ENCODE peak calls at places on chromosomes 6 and 20, in eight cellular contexts. D, T, M, E, H, K, Z and B are unnamed samples.

GRCh38 chr20:51463560-51463959 is 79.0 kb downstream of the NFATC2 start:
- DNase-seq in H (no peak), E (no peak), K (no peak), M (no peak), Z (no peak), D (no peak), T (no peak), B (no peak)

GRCh38 chr6:79687759-79688158 is 56.6 kb downstream of the SH3BGRL2 start:
- DNase-seq in D (no peak), T (no peak), Z (no peak), K (no peak), H (no peak), M (no peak), E (peak), B (no peak)

GRCh38 chr20:9409981-9410380 is 104.4 kb upstream of the LAMP5 start:
- DNase-seq in H (no peak), Z (no peak), K (no peak), M (no peak), T (no peak), D (no peak), E (no peak), B (no peak)

GRCh38 chr20:14992071-14992654 is 654.8 kb upstream of the FLRT3 start:
- DNase-seq in E (no peak), K (no peak), D (no peak), T (no peak), M (no peak), H (no peak), Z (no peak), B (no peak)

GRCh38 chr6:36848658-36849441 is 9.6 kb upstream of the CPNE5 start:
- DNase-seq in K (no peak), E (peak), M (peak), T (no peak), Z (no peak), D (peak), H (peak), B (no peak)

GRCh38 chr20:35303735-35304431 is 11.7 kb upstream of the FAM83C start:
- DNase-seq in T (peak), Z (peak), E (peak), M (peak), D (peak), K (peak), H (peak), B (peak)

GRCh38 chr20:59985864-59986263 is 27.6 kb downstream of the CDH26 start:
- DNase-seq in H (no peak), K (no peak), E (no peak), M (no peak), T (no peak), Z (no peak), D (no peak), B (no peak)

GRCh38 chr6:127690092-127690491 is 113.1 kb downstream of the C6orf58 start:
- DNase-seq in K (no peak), Z (no peak), D (no peak), E (no peak), H (no peak), M (no peak), T (no peak), B (no peak)

GRCh38 chr6:134750669-134751068 is 199.2 kb downstream of the ALDH8A1 start:
- DNase-seq in M (no peak), T (no peak), Z (no peak), K (no peak), H (no peak), D (no peak), E (no peak), B (no peak)

GRCh38 chr6:81875776-81876293 is 123.4 kb upstream of the TENT5A start:
- DNase-seq in M (no peak), D (no peak), E (no peak), K (no peak), Z (no peak), H (no peak), T (no peak), B (no peak)

GRCh38 chr20:46458891-46459750 is 52.7 kb upstream of the ELMO2 start:
- DNase-seq in H (no peak), E (peak), K (peak), T (no peak), M (peak), Z (no peak), D (peak), B (no peak)

GRCh38 chr20:17680128-17680835 is 1.8 kb downstream of the RRBP1 start:
- DNase-seq in Z (no peak), D (no peak), H (peak), E (peak), T (no peak), M (peak), K (no peak), B (no peak)

GRCh38 chr6:99093781-99094180 is 146.0 kb upstream of the FBXL4 start:
- DNase-seq in K (no peak), M (no peak), Z (no peak), H (no peak), T (no peak), E (no peak), D (no peak), B (no peak)

GRCh38 chr6:106981901-106982300 is 7.4 kb upstream of the CD24 start:
- DNase-seq in E (no peak), D (no peak), K (no peak), T (no peak), M (no peak), Z (no peak), H (no peak), B (no peak)

GRCh38 chr6:158793432-158793831 is 25.7 kb downstream of the EZR start:
- DNase-seq in H (no peak), E (no peak), T (no peak), Z (no peak), K (no peak), D (no peak), M (no peak), B (no peak)

GRCh38 chr6:88513920-88514319 is 347.8 kb upstream of the CNR1 start:
- DNase-seq in D (no peak), K (no peak), H (no peak), M (no peak), E (no peak), T (no peak), Z (no peak), B (no peak)

GRCh38 chr6:24646771-24647170 is 780 bp upstream of the KIAA0319 start:
- DNase-seq in E (no peak), T (no peak), Z (no peak), K (no peak), H (no peak), M (peak), D (no peak), B (no peak)

GRCh38 chr6:32255212-32256153 is 31.6 kb upstream of the NOTCH4 start:
- DNase-seq in T (peak), Z (no peak), M (peak), K (no peak), E (peak), H (peak), D (peak), B (peak)

GRCh38 chr6:13989424-13990144 is 64.8 kb downstream of the RNF182 start:
- DNase-seq in M (no peak), K (no peak), D (no peak), T (no peak), Z (no peak), E (no peak), H (no peak), B (no peak)

GRCh38 chr6:162198072-162198471 is 529.5 kb downstream of the PRKN start:
- DNase-seq in T (no peak), D (no peak), M (no peak), H (no peak), E (no peak), K (no peak), Z (no peak), B (no peak)

GRCh38 chr6:88480822-88481221 is 314.7 kb upstream of the CNR1 start:
- DNase-seq in E (no peak), M (no peak), Z (no peak), H (no peak), T (no peak), K (no peak), D (no peak), B (no peak)

GRCh38 chr6:40436685-40437604 is 150.2 kb downstream of the LRFN2 start:
- DNase-seq in Z (no peak), K (no peak), D (no peak), E (no peak), H (no peak), T (no peak), M (no peak), B (no peak)

GRCh38 chr6:37137201-37137880 is 32.6 kb upstream of the PIM1 start:
- DNase-seq in D (no peak), K (no peak), T (no peak), M (no peak), E (peak), H (no peak), Z (no peak), B (no peak)

GRCh38 chr6:2733324-2733723 is 17.4 kb downstream of the MYLK4 start:
- DNase-seq in T (no peak), D (no peak), H (no peak), E (peak), M (no peak), K (peak), Z (no peak), B (peak)

GRCh38 chr6:32070814-32071466 is 32.7 kb downstream of the CYP21A2 start:
- DNase-seq in K (no peak), T (peak), M (peak), H (no peak), D (no peak), E (peak), Z (no peak), B (no peak)

GRCh38 chr6:149876241-149876933 is 12.2 kb upstream of the LRP11 start:
- DNase-seq in E (no peak), K (no peak), Z (no peak), H (no peak), D (no peak), M (no peak), T (no peak), B (no peak)

GRCh38 chr20:56422131-56422823 is 10.2 kb downstream of the CASS4 start:
- DNase-seq in M (no peak), H (no peak), D (no peak), E (no peak), T (no peak), K (no peak), Z (no peak), B (no peak)

GRCh38 chr6:26268659-26269402 is 96.2 kb upstream of the BTN3A2 start:
- DNase-seq in M (no peak), E (no peak), D (no peak), K (no peak), T (no peak), Z (no peak), H (peak), B (no peak)

GRCh38 chr20:10672579-10673127 is 1.1 kb downstream of the JAG1 start:
- DNase-seq in Z (no peak), M (peak), D (no peak), K (no peak), T (no peak), H (peak), E (peak), B (peak)
- TF ChIP-seq POLR2A in Z (no peak), M (no peak), D (peak), K (no peak), T (no peak), H (peak), E (peak), B (no peak)

GRCh38 chr6:30672445-30673253 is at the start of gene DHX16:
- DNase-seq in H (peak), K (peak), Z (peak), E (peak), T (peak), M (peak), D (peak), B (peak)
- TF ChIP-seq POLR2A in H (peak), K (peak), Z (peak), E (no peak), T (no peak), M (peak), D (peak), B (peak)

GRCh38 chr6:111769365-111770127 is 103.7 kb downstream of the FYN start:
- DNase-seq in H (no peak), Z (no peak), T (no peak), D (no peak), E (no peak), M (no peak), K (no peak), B (no peak)
- TF ChIP-seq POLR2A in H (no peak), Z (no peak), T (no peak), D (no peak), E (no peak), M (no peak), K (no peak), B (no peak)

GRCh38 chr20:31879143-31879987 is 8.9 kb downstream of the TTLL9 start:
- DNase-seq in E (peak), K (peak), H (peak), Z (peak), M (peak), T (peak), D (peak), B (peak)
- TF ChIP-seq POLR2A in E (no peak), K (no peak), H (no peak), Z (no peak), M (peak), T (peak), D (peak), B (no peak)

GRCh38 chr20:38159539-38159938 is 5.5 kb downstream of the TGM2 start:
- DNase-seq in T (no peak), D (no peak), Z (no peak), M (no peak), E (no peak), H (peak), K (no peak), B (no peak)
- TF ChIP-seq POLR2A in T (no peak), D (no peak), Z (no peak), M (no peak), E (no peak), H (no peak), K (no peak), B (no peak)

DNA sequence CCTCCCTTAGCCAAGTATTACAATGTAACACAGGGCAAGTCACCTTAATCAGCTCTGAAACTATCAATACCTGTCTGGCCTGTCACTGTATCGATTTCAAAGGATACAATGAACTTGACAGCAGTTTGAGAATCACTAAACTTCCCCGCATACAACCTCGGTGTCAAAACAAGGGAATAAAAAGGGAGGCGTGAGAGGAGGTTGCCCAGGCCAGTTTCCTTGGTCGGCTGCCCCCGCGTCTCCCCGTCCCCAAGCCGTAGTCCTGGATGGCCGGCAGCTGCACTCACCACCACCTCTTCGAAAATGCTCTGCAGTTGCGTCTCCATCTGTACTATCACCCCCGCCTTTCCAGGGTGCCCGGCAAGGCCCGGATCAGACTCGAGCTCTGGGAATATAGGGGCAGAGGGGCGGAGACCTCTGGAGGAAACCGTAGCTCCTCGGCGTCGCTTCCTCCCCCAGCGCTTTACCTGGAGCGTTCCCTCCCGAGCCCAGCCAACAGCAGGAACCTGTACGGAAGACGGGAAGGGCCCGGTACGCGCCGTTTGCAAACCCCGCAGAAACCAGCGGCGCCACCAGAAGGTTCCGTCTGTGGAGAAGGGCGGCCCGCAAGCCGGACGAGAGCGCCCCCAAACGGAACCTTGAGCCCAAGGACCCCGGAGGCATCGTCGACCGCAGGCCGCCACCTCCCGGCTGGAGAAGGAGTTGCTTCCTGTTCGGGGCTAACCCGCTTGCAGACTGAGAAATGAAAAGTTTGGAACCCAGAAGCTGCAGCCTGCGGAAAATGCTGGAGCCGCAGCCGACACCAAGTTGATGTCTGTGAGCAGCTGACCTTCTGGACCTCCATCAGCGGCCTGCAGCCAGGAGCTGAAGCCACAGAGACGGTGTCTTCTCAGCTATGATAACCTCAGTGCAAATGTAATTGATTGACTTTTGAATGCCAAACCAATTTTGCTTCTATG is at the start of gene MED23:
- DNase-seq in Z (peak), H (peak), D (peak), M (peak), T (peak), E (peak), K (peak), B (peak)
- TF ChIP-seq POLR2A in Z (peak), H (peak), D (peak), M (peak), T (peak), E (peak), K (peak), B (peak)

DNA sequence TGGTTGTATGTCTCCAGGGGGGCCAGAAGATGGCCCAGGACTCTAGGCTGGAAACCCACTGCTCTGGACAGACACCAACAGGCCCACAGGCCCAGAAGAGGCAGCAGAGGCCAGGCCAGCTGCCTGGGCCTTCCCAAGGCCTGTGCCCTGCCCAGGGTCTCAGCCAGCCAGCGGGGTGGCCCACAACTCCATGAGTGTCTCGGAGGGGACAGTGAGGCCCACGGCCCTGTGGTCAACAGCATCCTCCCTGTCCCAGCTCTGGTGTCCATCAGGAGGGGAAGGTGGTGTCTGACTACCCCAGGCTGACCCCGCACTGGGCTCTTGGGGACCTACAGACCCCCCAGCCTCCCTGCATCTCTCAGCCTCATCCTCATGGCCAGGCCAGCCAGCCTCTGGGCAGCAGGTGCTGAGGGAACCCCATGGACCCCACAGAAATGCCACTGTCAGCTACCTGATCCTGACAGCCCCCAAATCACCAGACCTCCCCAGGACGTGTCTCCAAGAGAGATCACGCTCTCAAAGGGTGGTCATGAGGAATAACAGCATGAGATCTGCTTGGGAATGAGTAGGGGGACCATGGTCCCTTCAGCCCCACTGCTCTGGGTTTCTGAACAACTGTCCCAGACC is 112.4 kb downstream of the NOL4L start:
- DNase-seq in E (no peak), D (no peak), T (no peak), K (no peak), M (peak), H (no peak), Z (no peak), B (no peak)
- TF ChIP-seq POLR2A in E (no peak), D (no peak), T (no peak), K (no peak), M (no peak), H (no peak), Z (no peak), B (no peak)

GRCh38 chr6:17313971-17314370 is 32.8 kb downstream of the RBM24 start:
- DNase-seq in E (no peak), D (no peak), Z (no peak), M (no peak), T (no peak), H (no peak), K (no peak), B (no peak)

GRCh38 chr6:17315262-17315661 is 34.1 kb downstream of the RBM24 start:
- DNase-seq in K (no peak), Z (no peak), T (no peak), M (no peak), H (no peak), D (no peak), E (no peak), B (no peak)

GRCh38 chr6:17311595-17312311 is 30.6 kb downstream of the RBM24 start:
- DNase-seq in H (no peak), E (peak), T (no peak), M (no peak), K (no peak), D (no peak), Z (no peak), B (no peak)
- TF ChIP-seq POLR2A in H (no peak), E (no peak), T (no peak), M (no peak), K (no peak), D (no peak), Z (no peak), B (no peak)

GRCh38 chr6:42140051-42140450 is 2.4 kb downstream of the C6orf132 start:
- DNase-seq in T (no peak), H (peak), M (no peak), E (peak), Z (no peak), K (no peak), D (no peak), B (no peak)
- TF ChIP-seq POLR2A in T (no peak), H (peak), M (no peak), E (no peak), Z (no peak), K (no peak), D (no peak), B (no peak)

GRCh38 chr6:125588268-125588667 is 161.2 kb upstream of the HEY2 start:
- DNase-seq in D (no peak), Z (no peak), T (no peak), M (no peak), H (no peak), K (no peak), E (no peak), B (no peak)
- TF ChIP-seq POLR2A in D (no peak), Z (no peak), T (no peak), M (no peak), H (no peak), K (no peak), E (no peak), B (no peak)